ENCODE peak calls at places on chromosomes 11 and 22, in eight cellular contexts. J, Q, S, G, R, K, Z and H are unnamed samples.

GRCh38 chr22:49769691-49770315 is 57.9 kb downstream of the BRD1 start:
- DNase-seq in J (no peak), Q (no peak), S (no peak), G (no peak), R (no peak), K (no peak), Z (no peak), H (no peak)

GRCh38 chr11:81497202-81497804 is 1236.4 kb downstream of the FAM181B start:
- DNase-seq in J (peak), Q (no peak), S (peak), G (peak), R (peak), K (peak), Z (peak), H (peak)

GRCh38 chr11:1460396-1460795 is 26.2 kb downstream of the MOB2 start:
- DNase-seq in J (no peak), Q (no peak), S (no peak), G (no peak), R (no peak), K (no peak), Z (no peak), H (peak)

GRCh38 chr22:23782649-23783048 is 4.1 kb upstream of the SMARCB1 start:
- DNase-seq in J (no peak), Q (no peak), S (no peak), G (no peak), R (no peak), K (no peak), Z (no peak), H (no peak)

GRCh38 chr11:73625690-73626318 is 20.6 kb upstream of the PLEKHB1 start:
- DNase-seq in J (peak), Q (peak), S (peak), G (peak), R (peak), K (peak), Z (peak), H (peak)

GRCh38 chr11:45405916-45406670 is 120.0 kb upstream of the SYT13 start:
- DNase-seq in J (peak), Q (no peak), S (no peak), G (no peak), R (peak), K (no peak), Z (no peak), H (peak)

GRCh38 chr22:20887375-20887774 is 28.6 kb downstream of the SNAP29 start:
- DNase-seq in J (peak), Q (no peak), S (no peak), G (no peak), R (no peak), K (peak), Z (no peak), H (peak)

GRCh38 chr22:24435861-24436351 is 8.5 kb downstream of the ADORA2A start:
- DNase-seq in J (no peak), Q (no peak), S (no peak), G (no peak), R (no peak), K (no peak), Z (no peak), H (peak)

GRCh38 chr11:61967924-61968757 is 707 bp upstream of the FTH1 start:
- DNase-seq in J (peak), Q (no peak), S (no peak), G (no peak), R (peak), K (peak), Z (no peak), H (peak)

GRCh38 chr11:13152736-13153541 is 124.7 kb upstream of the BMAL1 start:
- DNase-seq in J (peak), Q (no peak), S (no peak), G (peak), R (peak), K (no peak), Z (no peak), H (peak)

GRCh38 chr11:130609121-130610035 is 160.9 kb downstream of the ADAMTS15 start:
- DNase-seq in J (no peak), Q (no peak), S (no peak), G (no peak), R (peak), K (no peak), Z (no peak), H (peak)

GRCh38 chr11:16049611-16050010 is 306.7 kb downstream of the SOX6 start:
- DNase-seq in J (no peak), Q (no peak), S (no peak), G (no peak), R (peak), K (no peak), Z (no peak), H (no peak)

GRCh38 chr22:37202706-37203105 is 9.6 kb downstream of the SSTR3 start:
- DNase-seq in J (no peak), Q (no peak), S (no peak), G (no peak), R (no peak), K (no peak), Z (no peak), H (no peak)

GRCh38 chr22:39325392-39325932 is 6.0 kb upstream of the RPL3 start:
- DNase-seq in J (peak), Q (no peak), S (no peak), G (no peak), R (no peak), K (no peak), Z (no peak), H (peak)

GRCh38 chr11:130209944-130210854 is 50.6 kb downstream of the ST14 start:
- DNase-seq in J (no peak), Q (no peak), S (no peak), G (no peak), R (no peak), K (no peak), Z (no peak), H (no peak)

GRCh38 chr11:88414385-88414861 is 76.9 kb upstream of the CTSC start:
- DNase-seq in J (peak), Q (peak), S (no peak), G (peak), R (no peak), K (peak), Z (no peak), H (peak)

GRCh38 chr11:1597981-1598380 is at the start of gene KRTAP5-2:
- DNase-seq in J (no peak), Q (no peak), S (no peak), G (no peak), R (no peak), K (no peak), Z (no peak), H (no peak)

GRCh38 chr11:14643697-14644395 is at the start of gene PDE3B:
- DNase-seq in J (peak), Q (peak), S (peak), G (peak), R (peak), K (peak), Z (peak), H (peak)

GRCh38 chr11:126477526-126478275 is 122.2 kb downstream of the ST3GAL4 start:
- DNase-seq in J (no peak), Q (no peak), S (no peak), G (no peak), R (no peak), K (no peak), Z (no peak), H (no peak)

GRCh38 chr11:17724020-17724908 is 4.9 kb downstream of the MYOD1 start:
- DNase-seq in J (no peak), Q (no peak), S (no peak), G (no peak), R (no peak), K (no peak), Z (no peak), H (no peak)

DNA sequence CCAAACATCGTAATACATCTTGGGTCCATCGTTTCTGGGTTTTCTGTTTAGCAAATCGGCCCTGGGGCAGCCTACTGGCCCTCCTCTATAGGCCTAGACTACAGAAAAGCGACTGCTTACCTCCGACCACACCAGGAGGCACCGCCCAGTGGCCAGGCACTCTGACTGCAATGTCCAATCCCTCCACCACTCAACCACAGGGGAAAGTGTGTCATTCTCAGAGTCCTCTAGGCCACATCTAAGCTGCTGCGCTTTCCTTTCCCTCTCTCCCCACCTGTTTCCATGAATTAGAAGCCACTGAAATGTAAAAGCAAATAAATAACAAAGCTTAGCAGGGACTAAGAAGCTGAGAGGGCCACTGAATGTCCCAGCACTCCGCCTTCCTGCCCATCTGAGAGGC is 50.2 kb upstream of the FLI1 start:
- DNase-seq in J (no peak), Q (no peak), S (no peak), G (no peak), R (peak), K (no peak), Z (no peak), H (no peak)
- H2AFZ ChIP-seq in J (no peak), Q (no peak), S (no peak), G (no peak), R (peak), K (peak), Z (peak), H (no peak)

GRCh38 chr22:27835446-27835845 is 33.9 kb upstream of the MN1 start:
- DNase-seq in J (no peak), Q (peak), S (no peak), G (peak), R (no peak), K (no peak), Z (no peak), H (peak)
- H2AFZ ChIP-seq in J (no peak), Q (no peak), S (no peak), G (no peak), R (no peak), K (no peak), Z (no peak), H (no peak)

GRCh38 chr11:33452806-33453205 is 195.6 kb downstream of the HIPK3 start:
- DNase-seq in J (peak), Q (peak), S (no peak), G (peak), R (no peak), K (peak), Z (no peak), H (peak)
- H2AFZ ChIP-seq in J (no peak), Q (no peak), S (peak), G (no peak), R (no peak), K (no peak), Z (no peak), H (no peak)

GRCh38 chr11:42772886-42773285 is 538.9 kb upstream of the API5 start:
- DNase-seq in J (no peak), Q (no peak), S (no peak), G (no peak), R (no peak), K (no peak), Z (no peak), H (no peak)
- H2AFZ ChIP-seq in J (no peak), Q (no peak), S (no peak), G (no peak), R (no peak), K (peak), Z (no peak), H (no peak)

GRCh38 chr11:35555238-35555887 is 29.9 kb upstream of the PAMR1 start:
- DNase-seq in J (no peak), Q (no peak), S (no peak), G (peak), R (no peak), K (no peak), Z (no peak), H (peak)
- H2AFZ ChIP-seq in J (no peak), Q (no peak), S (peak), G (no peak), R (peak), K (no peak), Z (peak), H (peak)

GRCh38 chr11:68256331-68256741 is 15.4 kb downstream of the C11orf24 start:
- DNase-seq in J (no peak), Q (no peak), S (no peak), G (no peak), R (no peak), K (no peak), Z (no peak), H (peak)
- H2AFZ ChIP-seq in J (no peak), Q (peak), S (no peak), G (peak), R (peak), K (no peak), Z (peak), H (peak)

GRCh38 chr11:65911682-65912568 is 6.9 kb downstream of the C11orf68 start:
- DNase-seq in J (peak), Q (peak), S (peak), G (peak), R (peak), K (peak), Z (no peak), H (peak)
- H2AFZ ChIP-seq in J (no peak), Q (no peak), S (no peak), G (no peak), R (peak), K (peak), Z (peak), H (peak)

DNA sequence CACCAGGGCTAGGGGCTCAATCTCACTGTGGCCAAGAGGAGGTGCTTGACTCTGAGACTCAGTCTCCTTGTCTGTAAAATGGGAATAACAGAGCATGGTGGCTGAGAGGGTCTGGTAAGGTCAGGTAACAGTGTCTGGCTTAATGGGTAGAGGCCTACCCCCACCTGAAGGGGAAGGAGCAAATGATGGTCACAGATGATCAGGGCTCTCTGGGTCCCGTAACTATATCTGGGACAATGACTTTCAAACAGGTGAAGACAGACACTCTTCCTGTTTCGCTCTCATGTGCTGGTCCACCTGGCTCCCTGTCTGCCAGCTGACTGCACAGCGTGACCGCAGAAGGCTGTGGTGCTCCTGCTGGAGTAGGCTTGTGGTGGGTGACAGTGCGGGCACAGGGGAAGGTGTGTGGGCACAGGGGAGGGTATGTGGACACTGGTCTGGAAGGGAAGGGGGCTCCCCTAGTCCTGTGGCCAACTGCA is 4.0 kb downstream of the A4GALT start:
- DNase-seq in J (no peak), Q (no peak), S (no peak), G (no peak), R (no peak), K (no peak), Z (no peak), H (no peak)
- H2AFZ ChIP-seq in J (no peak), Q (no peak), S (no peak), G (no peak), R (no peak), K (no peak), Z (no peak), H (no peak)

GRCh38 chr11:67666676-67667489 is 7.5 kb downstream of the ALDH3B2 start:
- DNase-seq in J (no peak), Q (no peak), S (no peak), G (no peak), R (no peak), K (no peak), Z (no peak), H (no peak)

GRCh38 chr11:67665537-67666302 is 8.7 kb downstream of the ALDH3B2 start:
- DNase-seq in J (peak), Q (no peak), S (no peak), G (no peak), R (no peak), K (no peak), Z (no peak), H (no peak)

GRCh38 chr11:67666303-67666645 is 8.1 kb downstream of the ALDH3B2 start:
- DNase-seq in J (no peak), Q (no peak), S (no peak), G (no peak), R (no peak), K (no peak), Z (no peak), H (no peak)

GRCh38 chr11:67668191-67668551 is 6.3 kb downstream of the ALDH3B2 start:
- DNase-seq in J (no peak), Q (no peak), S (no peak), G (no peak), R (no peak), K (no peak), Z (no peak), H (no peak)

DNA sequence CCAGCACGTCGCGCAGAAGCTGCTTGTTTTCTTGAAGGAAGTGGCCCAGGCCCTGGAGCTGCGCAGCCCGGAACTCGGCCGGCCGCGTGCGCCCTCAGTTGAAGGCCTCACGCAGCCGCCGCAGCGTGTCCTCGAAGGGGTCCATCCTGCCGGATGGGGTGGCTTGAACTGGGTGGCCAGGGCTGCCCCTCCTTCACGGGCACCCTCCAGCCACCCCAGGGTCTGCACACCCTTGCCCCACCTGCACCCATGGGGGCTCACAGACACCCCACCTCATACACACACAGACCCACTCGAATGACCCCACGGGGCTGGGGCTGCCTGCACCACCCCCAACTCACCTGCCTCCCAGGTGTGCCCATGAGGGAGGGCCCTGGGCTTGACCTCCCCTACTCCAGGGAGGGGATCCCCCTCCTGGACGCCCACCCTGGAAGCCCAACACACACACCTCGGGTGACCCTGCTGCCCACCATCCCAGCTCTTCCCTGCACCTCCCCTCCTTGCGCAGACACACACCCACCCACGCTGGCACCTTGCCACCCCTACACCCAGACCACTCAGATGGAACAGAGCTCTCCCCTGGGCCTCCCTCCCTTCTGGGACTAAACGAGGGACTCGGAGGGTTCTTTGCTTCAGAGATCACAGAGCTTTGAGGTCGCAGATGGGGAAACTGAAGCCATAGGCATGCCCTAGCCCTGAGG is 6.8 kb downstream of the ALDH3B2 start:
- DNase-seq in J (no peak), Q (no peak), S (no peak), G (no peak), R (no peak), K (no peak), Z (no peak), H (no peak)
- H2AFZ ChIP-seq in J (no peak), Q (no peak), S (no peak), G (no peak), R (no peak), K (no peak), Z (no peak), H (no peak)

DNA sequence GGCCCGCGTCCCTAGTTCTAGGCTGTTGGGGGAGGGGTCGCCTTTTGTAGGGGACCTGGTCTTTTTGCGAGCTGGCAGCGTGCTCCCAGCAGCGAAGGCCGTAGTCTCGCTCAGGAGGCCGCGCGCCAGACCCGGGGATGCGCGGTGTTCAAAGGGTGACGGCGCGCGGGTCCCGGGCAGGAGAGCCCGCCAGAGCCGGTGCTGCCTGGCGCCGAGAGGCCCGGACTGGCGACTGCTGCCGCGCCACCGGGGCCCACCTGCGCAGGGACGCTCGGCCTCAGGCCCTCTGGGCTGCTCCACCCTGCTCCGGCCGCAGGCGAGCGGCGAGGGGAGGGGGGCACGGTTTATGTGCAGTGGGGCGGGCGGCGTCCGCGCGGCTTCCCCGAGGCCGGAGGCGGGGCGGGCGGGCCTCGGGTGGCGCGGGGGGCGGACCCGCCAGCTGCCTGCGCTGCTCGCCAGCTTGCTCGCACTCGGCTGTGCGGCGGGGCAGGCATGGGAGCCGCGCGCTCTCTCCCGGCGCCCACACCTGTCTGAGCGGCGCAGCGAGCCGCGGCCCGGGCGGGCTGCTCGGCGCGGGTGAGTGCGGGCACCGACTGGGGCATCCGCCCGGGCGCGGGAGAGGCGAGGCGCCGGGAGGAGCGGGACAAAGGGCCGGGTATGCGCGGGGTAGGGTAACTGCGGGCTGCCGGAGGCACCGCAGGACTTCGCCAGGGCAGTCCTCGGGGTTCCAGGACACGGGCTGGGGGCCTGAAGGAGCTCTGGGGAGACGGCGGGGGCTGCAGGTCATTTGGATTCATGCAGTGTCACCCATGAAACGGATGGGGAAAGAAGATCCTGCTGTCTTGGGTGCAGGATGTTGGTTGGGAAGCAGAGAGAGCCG is at the start of gene PRSS23:
- DNase-seq in J (peak), Q (peak), S (no peak), G (peak), R (peak), K (peak), Z (peak), H (peak)
- H2AFZ ChIP-seq in J (peak), Q (peak), S (peak), G (peak), R (peak), K (peak), Z (peak), H (peak)